ENCODE peak calls at places on chromosomes 5 and 9, in nine cellular contexts. H, J, B, O, U, Y, Q, G and D are unnamed samples.

GRCh38 chr5:12385095-12385494 is 480.8 kb upstream of the CTNND2 start:
- DNase-seq in Q (no peak), B (no peak), O (no peak), Y (no peak), G (no peak), H (no peak), J (no peak), U (no peak), D (no peak)

GRCh38 chr5:54616031-54616430 is 98.5 kb downstream of the SNX18 start:
- DNase-seq in G (no peak), Y (no peak), B (no peak), O (no peak), Q (no peak), U (no peak), J (no peak), H (no peak), D (no peak)

GRCh38 chr5:99315413-99316178 is 386.8 kb upstream of the CHD1 start:
- DNase-seq in Y (no peak), G (no peak), H (no peak), B (no peak), O (no peak), J (no peak), U (no peak), Q (no peak), D (no peak)

GRCh38 chr5:4907636-4908035 is 232.5 kb upstream of the ADAMTS16 start:
- DNase-seq in G (no peak), H (no peak), U (no peak), Y (no peak), O (no peak), Q (no peak), J (no peak), B (no peak), D (no peak)

GRCh38 chr9:134432471-134432870 is 106.2 kb downstream of the RXRA start:
- DNase-seq in Q (no peak), U (no peak), O (no peak), H (no peak), B (no peak), G (no peak), J (no peak), Y (no peak), D (no peak)

GRCh38 chr5:68740204-68740910 is 353.5 kb upstream of the SLC30A5 start:
- DNase-seq in H (no peak), Q (no peak), G (no peak), J (peak), U (no peak), Y (no peak), O (no peak), B (no peak), D (no peak)

GRCh38 chr5:56152437-56152836 is 80.7 kb downstream of the ANKRD55 start:
- DNase-seq in G (no peak), O (no peak), H (no peak), J (no peak), U (no peak), Q (no peak), B (no peak), Y (no peak), D (no peak)

GRCh38 chr9:21626493-21626892 is 144.4 kb upstream of the IFNE start:
- DNase-seq in O (no peak), U (no peak), H (no peak), Q (no peak), J (no peak), G (no peak), Y (no peak), B (no peak), D (no peak)

GRCh38 chr5:144451187-144451973 is 280.7 kb downstream of the KCTD16 start:
- DNase-seq in H (no peak), J (no peak), B (no peak), Q (no peak), U (no peak), Y (no peak), G (no peak), O (no peak), D (no peak)

GRCh38 chr9:110101531-110102161 is 106.3 kb downstream of the C9orf152 start:
- DNase-seq in J (peak), Q (no peak), U (no peak), Y (no peak), H (no peak), G (no peak), O (no peak), B (no peak), D (no peak)

GRCh38 chr9:20355022-20355421 is 267.3 kb downstream of the MLLT3 start:
- DNase-seq in Q (no peak), H (no peak), B (peak), J (peak), O (no peak), Y (no peak), U (no peak), G (no peak), D (peak)

GRCh38 chr5:140345919-140346347 is 470 bp downstream of the HBEGF start:
- DNase-seq in O (no peak), Q (no peak), H (no peak), Y (peak), U (no peak), J (peak), B (peak), G (peak), D (no peak)

GRCh38 chr9:81772144-81772543 is 82.8 kb upstream of the TLE1 start:
- DNase-seq in Q (no peak), J (no peak), O (no peak), U (no peak), G (no peak), H (no peak), Y (no peak), B (no peak), D (no peak)

GRCh38 chr9:138100711-138101349 is 223.2 kb downstream of the CACNA1B start:
- DNase-seq in J (peak), U (no peak), B (peak), O (no peak), G (peak), Q (no peak), Y (peak), H (no peak), D (no peak)

GRCh38 chr5:98904786-98905185 is 24.0 kb downstream of the CHD1 start:
- DNase-seq in Q (no peak), G (no peak), O (no peak), H (no peak), B (no peak), Y (no peak), J (no peak), U (no peak), D (no peak)

GRCh38 chr5:57035955-57036354 is 84.0 kb upstream of the MIER3 start:
- DNase-seq in O (no peak), B (no peak), H (no peak), Y (no peak), G (no peak), J (no peak), U (no peak), Q (no peak), D (no peak)

GRCh38 chr5:6220346-6221088 is 157.8 kb downstream of the MED10 start:
- DNase-seq in B (no peak), Q (no peak), Y (no peak), U (no peak), J (no peak), H (no peak), O (no peak), G (no peak), D (no peak)

GRCh38 chr5:143205386-143205785 is 198.1 kb downstream of the NR3C1 start:
- DNase-seq in B (no peak), J (no peak), G (no peak), Q (no peak), Y (no peak), O (peak), U (no peak), H (no peak), D (peak)

GRCh38 chr5:60490597-60491166 is 209.3 kb downstream of the DEPDC1B start:
- DNase-seq in Y (no peak), B (no peak), G (no peak), J (no peak), O (no peak), H (no peak), Q (no peak), U (no peak), D (no peak)